ENCODE peak calls at places on chromosomes 7 and 10, in seven cellular contexts. B, M, H, Y, J, V and W are unnamed samples.

GRCh38 chr10:124087672-124088634 is 5.4 kb downstream of the CHST15 start:
- ATAC-seq in B (no peak), M (no peak), H (no peak), Y (no peak), J (no peak), V (no peak), W (no peak)

GRCh38 chr7:101941481-101942383 is 124.3 kb downstream of the CUX1 start:
- ATAC-seq in B (no peak), M (no peak), H (peak), Y (no peak), J (no peak), V (no peak), W (no peak)

GRCh38 chr10:15601819-15602218 is 117.9 kb downstream of the ITGA8 start:
- ATAC-seq in B (no peak), M (no peak), H (no peak), Y (no peak), J (no peak), V (no peak), W (no peak)

GRCh38 chr10:30420266-30420665 is 13.7 kb upstream of the MAP3K8 start:
- ATAC-seq in B (no peak), M (peak), H (no peak), Y (no peak), J (no peak), V (no peak), W (no peak)

GRCh38 chr7:98802088-98802780 is 67.6 kb downstream of the TMEM130 start:
- ATAC-seq in B (no peak), M (peak), H (peak), Y (peak), J (no peak), V (peak), W (peak)

GRCh38 chr10:110209926-110210662 is 2.7 kb downstream of the MXI1 start:
- ATAC-seq in B (peak), M (peak), H (peak), Y (peak), J (peak), V (peak), W (peak)

GRCh38 chr7:105136221-105136620 is 122.2 kb downstream of the KMT2E start:
- ATAC-seq in B (no peak), M (peak), H (peak), Y (no peak), J (no peak), V (peak), W (no peak)

GRCh38 chr7:48274662-48275061 is 103.4 kb downstream of the ABCA13 start:
- ATAC-seq in B (no peak), M (no peak), H (no peak), Y (no peak), J (no peak), V (no peak), W (no peak)

GRCh38 chr7:155262010-155262409 is 35.7 kb upstream of the INSIG1 start:
- ATAC-seq in B (no peak), M (no peak), H (no peak), Y (no peak), J (no peak), V (no peak), W (no peak)

GRCh38 chr7:8310876-8311275 is 48.9 kb upstream of the ICA1 start:
- ATAC-seq in B (no peak), M (no peak), H (no peak), Y (no peak), J (no peak), V (no peak), W (no peak)

GRCh38 chr7:33072471-33072870 is 9.9 kb upstream of the NT5C3A start:
- ATAC-seq in B (no peak), M (no peak), H (peak), Y (no peak), J (no peak), V (peak), W (no peak)

GRCh38 chr7:26013551-26014083 is 138.4 kb upstream of the NFE2L3 start:
- ATAC-seq in B (no peak), M (no peak), H (no peak), Y (no peak), J (no peak), V (no peak), W (no peak)